ENCODE peak calls at places on chromosomes 13 and 19, in eight cellular contexts. V, J, X, M, E, R, T and L are unnamed samples.

GRCh38 chr13:77184455-77184854 is 142.4 kb downstream of the MYCBP2 start:
- DNase-seq in V (peak), J (no peak), X (no peak), M (no peak), E (peak), R (no peak), T (no peak), L (no peak)

GRCh38 chr13:48580185-48580803 is 47.4 kb upstream of the RCBTB2 start:
- DNase-seq in V (no peak), J (peak), X (no peak), M (peak), E (peak), R (no peak), T (no peak), L (peak)

GRCh38 chr13:33352520-33352919 is 67.0 kb upstream of the STARD13 start:
- DNase-seq in V (no peak), J (no peak), X (no peak), M (no peak), E (no peak), R (no peak), T (no peak), L (no peak)

GRCh38 chr13:62512194-62513141 is 1096.8 kb upstream of the PCDH20 start:
- DNase-seq in V (peak), J (peak), X (no peak), M (peak), E (peak), R (no peak), T (peak), L (peak)

GRCh38 chr13:37406031-37406430 is 192.5 kb downstream of the POSTN start:
- DNase-seq in V (no peak), J (no peak), X (no peak), M (no peak), E (no peak), R (no peak), T (no peak), L (no peak)

GRCh38 chr13:31090921-31091624 is 70.6 kb downstream of the HSPH1 start:
- DNase-seq in V (no peak), J (no peak), X (no peak), M (no peak), E (no peak), R (no peak), T (no peak), L (no peak)

GRCh38 chr19:51681286-51681956 is 11.7 kb upstream of the SPACA6 start:
- DNase-seq in V (no peak), J (no peak), X (no peak), M (no peak), E (no peak), R (no peak), T (no peak), L (no peak)

GRCh38 chr13:26377038-26377437 is 123.1 kb downstream of the CDK8 start:
- DNase-seq in V (no peak), J (peak), X (no peak), M (no peak), E (peak), R (no peak), T (no peak), L (no peak)

GRCh38 chr13:112510002-112510780 is 77.8 kb downstream of the TUBGCP3 start:
- DNase-seq in V (no peak), J (peak), X (no peak), M (peak), E (peak), R (no peak), T (no peak), L (peak)

GRCh38 chr19:13079542-13079986 is 23.1 kb downstream of the LYL1 start:
- DNase-seq in V (no peak), J (no peak), X (peak), M (no peak), E (no peak), R (no peak), T (peak), L (peak)

GRCh38 chr13:95254341-95254740 is 46.9 kb downstream of the ABCC4 start:
- DNase-seq in V (no peak), J (no peak), X (no peak), M (no peak), E (no peak), R (no peak), T (no peak), L (no peak)

GRCh38 chr19:46065486-46065885 is 24.7 kb upstream of the IGFL4 start:
- DNase-seq in V (no peak), J (no peak), X (no peak), M (no peak), E (no peak), R (no peak), T (no peak), L (peak)

GRCh38 chr13:75356426-75356825 is 125.5 kb downstream of the TBC1D4 start:
- DNase-seq in V (no peak), J (no peak), X (no peak), M (no peak), E (no peak), R (no peak), T (no peak), L (no peak)

GRCh38 chr13:27194895-27195764 is 23.5 kb upstream of the USP12 start:
- DNase-seq in V (no peak), J (peak), X (no peak), M (no peak), E (peak), R (no peak), T (no peak), L (peak)

GRCh38 chr19:20359933-20360720 is 193.1 kb downstream of the ZNF486 start:
- DNase-seq in V (no peak), J (peak), X (no peak), M (no peak), E (no peak), R (no peak), T (no peak), L (no peak)

GRCh38 chr13:32256243-32256642 is 58.9 kb downstream of the ZAR1L start:
- DNase-seq in V (no peak), J (no peak), X (no peak), M (no peak), E (no peak), R (no peak), T (no peak), L (no peak)

GRCh38 chr13:42875448-42876269 is 94.3 kb downstream of the FAM216B start:
- DNase-seq in V (no peak), J (peak), X (no peak), M (no peak), E (no peak), R (no peak), T (no peak), L (no peak)

GRCh38 chr13:20988033-20988908 is 73.1 kb downstream of the LATS2 start:
- DNase-seq in V (no peak), J (no peak), X (no peak), M (no peak), E (no peak), R (no peak), T (no peak), L (no peak)

GRCh38 chr19:52200044-52200443 is 10.2 kb downstream of the PPP2R1A start:
- DNase-seq in V (no peak), J (no peak), X (no peak), M (peak), E (peak), R (peak), T (no peak), L (no peak)

GRCh38 chr19:35908010-35908441 is at the start of gene TYROBP:
- DNase-seq in V (no peak), J (no peak), X (peak), M (no peak), E (peak), R (no peak), T (peak), L (no peak)

GRCh38 chr19:39053276-39054090 is 21.1 kb upstream of the FBXO27 start:
- DNase-seq in V (no peak), J (no peak), X (no peak), M (no peak), E (no peak), R (no peak), T (peak), L (no peak)

GRCh38 chr13:65677906-65678305 is 1552.2 kb downstream of the PCDH9 start:
- DNase-seq in V (no peak), J (no peak), X (no peak), M (no peak), E (no peak), R (no peak), T (no peak), L (no peak)

GRCh38 chr19:38173324-38174041 is 50.5 kb downstream of the DPF1 start:
- DNase-seq in V (no peak), J (no peak), X (peak), M (no peak), E (no peak), R (no peak), T (no peak), L (peak)

GRCh38 chr19:5268801-5269200 is 71.8 kb downstream of the PTPRS start:
- DNase-seq in V (no peak), J (no peak), X (no peak), M (no peak), E (no peak), R (no peak), T (no peak), L (no peak)

GRCh38 chr19:5269926-5270325 is 70.7 kb downstream of the PTPRS start:
- DNase-seq in V (no peak), J (no peak), X (no peak), M (no peak), E (no peak), R (no peak), T (no peak), L (no peak)

GRCh38 chr19:5273782-5274181 is 66.8 kb downstream of the PTPRS start:
- DNase-seq in V (no peak), J (no peak), X (no peak), M (no peak), E (no peak), R (no peak), T (no peak), L (no peak)

GRCh38 chr19:5269279-5269678 is 71.3 kb downstream of the PTPRS start:
- DNase-seq in V (no peak), J (no peak), X (no peak), M (no peak), E (no peak), R (no peak), T (no peak), L (no peak)

DNA sequence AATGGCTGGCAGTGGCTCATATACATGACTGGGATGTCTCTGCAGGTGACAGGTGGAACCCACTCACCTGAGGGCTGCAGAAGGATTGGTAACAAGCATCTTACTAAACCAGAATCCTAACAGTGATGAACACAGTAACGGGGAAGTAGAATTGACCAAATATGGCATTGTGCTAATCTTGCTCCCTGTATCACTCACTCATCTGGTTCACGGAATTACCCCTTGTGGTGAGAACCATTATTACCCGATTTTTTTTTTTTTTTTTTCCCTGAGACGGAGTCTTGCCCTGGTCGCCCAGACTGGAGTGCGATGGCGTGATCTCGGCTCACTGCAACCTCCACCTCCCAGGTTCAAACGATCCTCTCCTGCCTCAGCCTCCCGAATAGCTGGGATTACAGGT is 69.5 kb downstream of the PTPRS start:
- DNase-seq in V (no peak), J (no peak), X (no peak), M (no peak), E (peak), R (no peak), T (no peak), L (no peak)
- TF ChIP-seq CTCF in V (peak), J (peak), X (no peak), M (peak), E (no peak), R (no peak), T (no peak), L (no peak)

GRCh38 chr13:67224148-67224846 is 5.8 kb downstream of the PCDH9 start:
- DNase-seq in V (no peak), J (peak), X (peak), M (peak), E (peak), R (peak), T (peak), L (peak)
- H3K4me3 ChIP-seq in V (no peak), J (no peak), X (peak), M (peak), E (no peak), R (peak), T (no peak), L (peak)

GRCh38 chr19:2724148-2724557 is 3.0 kb upstream of the DIRAS1 start:
- DNase-seq in V (no peak), J (no peak), X (no peak), M (no peak), E (no peak), R (no peak), T (no peak), L (no peak)
- TF ChIP-seq CTCF in V (peak), J (peak), X (no peak), M (no peak), E (no peak), R (no peak), T (no peak), L (no peak)

DNA sequence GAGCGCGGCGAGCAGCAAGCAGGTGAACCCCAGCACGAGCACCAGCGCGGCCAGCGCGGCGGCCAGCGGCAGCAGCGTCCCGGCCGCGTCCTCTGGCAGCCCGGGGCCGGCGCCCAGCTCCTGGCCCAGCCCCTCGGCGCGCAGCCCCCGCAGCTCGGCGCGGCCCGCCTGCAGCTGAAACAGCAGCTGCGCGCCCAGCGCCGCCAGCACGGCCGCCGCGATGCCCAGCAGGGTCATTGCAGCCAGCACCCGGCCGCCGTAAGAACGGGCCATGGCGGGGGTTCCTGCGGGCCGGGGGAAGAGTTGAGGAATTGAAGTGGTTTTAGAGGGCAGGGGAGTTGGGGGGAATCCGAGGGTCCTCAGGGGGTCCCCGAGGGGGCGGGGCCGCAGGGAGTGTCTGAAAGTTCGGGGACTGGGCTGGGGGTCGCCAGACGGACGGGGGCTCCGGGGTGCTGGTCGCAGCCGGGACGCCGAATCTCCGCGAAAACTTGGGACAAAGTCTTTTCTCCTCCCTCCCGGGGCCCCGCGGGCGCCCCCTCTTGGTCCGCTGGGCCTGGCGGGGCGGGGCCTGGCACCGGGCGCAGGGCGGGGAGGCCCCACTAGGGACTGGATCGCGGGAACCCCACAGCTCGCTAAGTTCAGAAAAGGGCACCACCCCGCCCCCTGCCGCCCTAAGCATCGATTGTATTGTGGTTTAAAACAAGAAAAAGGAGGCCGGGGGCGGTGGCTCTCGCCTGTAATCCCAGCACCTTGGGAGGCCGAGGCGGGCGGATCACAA is at the start of gene TMEM221:
- DNase-seq in V (peak), J (peak), X (peak), M (no peak), E (peak), R (no peak), T (peak), L (no peak)
- H3K4me3 ChIP-seq in V (no peak), J (peak), X (peak), M (peak), E (peak), R (peak), T (no peak), L (peak)

DNA sequence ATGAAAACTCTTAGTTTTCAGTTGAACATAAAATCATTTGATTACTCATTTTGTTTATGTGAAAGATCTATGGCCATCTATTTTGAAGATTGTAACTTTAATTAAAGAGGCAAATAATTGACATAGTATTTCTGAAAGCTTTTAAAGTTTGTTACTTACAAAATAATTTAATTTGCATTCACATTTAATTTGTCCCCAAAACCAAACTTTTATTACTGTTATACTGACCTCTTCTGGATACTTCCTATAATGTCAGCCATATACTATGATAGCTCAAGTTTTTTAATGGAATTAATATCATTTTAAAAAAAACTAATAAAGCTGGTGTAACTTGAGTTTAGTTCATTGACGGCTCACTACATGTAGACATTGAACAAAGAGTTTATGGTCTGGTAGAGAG is 4.9 kb upstream of the SGCG start:
- DNase-seq in V (no peak), J (no peak), X (no peak), M (no peak), E (no peak), R (no peak), T (no peak), L (no peak)
- TF ChIP-seq CTCF in V (peak), J (peak), X (peak), M (peak), E (no peak), R (peak), T (no peak), L (no peak)

GRCh38 chr19:919157-920050 is 2.3 kb downstream of the KISS1R start:
- DNase-seq in V (peak), J (peak), X (no peak), M (no peak), E (no peak), R (no peak), T (peak), L (no peak)

GRCh38 chr19:917323-918151 is at the start of gene KISS1R:
- DNase-seq in V (peak), J (peak), X (no peak), M (no peak), E (peak), R (no peak), T (peak), L (no peak)

GRCh38 chr19:918152-918437 is 962 bp downstream of the KISS1R start:
- DNase-seq in V (no peak), J (no peak), X (no peak), M (no peak), E (no peak), R (no peak), T (no peak), L (no peak)

GRCh38 chr19:918481-919156 is 1.5 kb downstream of the KISS1R start:
- DNase-seq in V (no peak), J (peak), X (no peak), M (no peak), E (no peak), R (no peak), T (peak), L (no peak)

DNA sequence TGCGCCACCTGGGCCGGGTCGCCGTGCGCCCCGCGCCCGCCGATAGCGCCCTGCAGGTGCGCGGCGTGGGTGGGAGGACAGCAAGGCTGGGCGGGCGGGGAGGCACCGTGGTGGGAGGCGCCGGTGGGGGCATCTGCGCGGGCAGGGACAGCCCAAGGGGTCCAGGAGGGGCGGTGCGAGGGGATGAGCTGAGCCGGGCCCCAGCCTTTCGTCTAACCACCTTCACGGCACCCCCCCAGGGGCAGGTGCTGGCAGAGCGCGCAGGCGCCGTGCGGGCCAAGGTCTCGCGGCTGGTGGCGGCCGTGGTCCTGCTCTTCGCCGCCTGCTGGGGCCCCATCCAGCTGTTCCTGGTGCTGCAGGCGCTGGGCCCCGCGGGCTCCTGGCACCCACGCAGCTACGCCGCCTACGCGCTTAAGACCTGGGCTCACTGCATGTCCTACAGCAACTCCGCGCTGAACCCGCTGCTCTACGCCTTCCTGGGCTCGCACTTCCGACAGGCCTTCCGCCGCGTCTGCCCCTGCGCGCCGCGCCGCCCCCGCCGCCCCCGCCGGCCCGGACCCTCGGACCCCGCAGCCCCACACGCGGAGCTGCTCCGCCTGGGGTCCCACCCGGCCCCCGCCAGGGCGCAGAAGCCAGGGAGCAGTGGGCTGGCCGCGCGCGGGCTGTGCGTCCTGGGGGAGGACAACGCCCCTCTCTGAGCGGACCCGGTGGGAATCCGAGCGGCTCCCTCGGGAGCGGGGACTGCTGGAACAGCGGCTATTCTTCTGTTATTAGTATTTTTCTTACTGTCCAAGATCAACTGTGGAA is 3.1 kb downstream of the KISS1R start:
- DNase-seq in V (peak), J (peak), X (no peak), M (no peak), E (peak), R (no peak), T (peak), L (no peak)
- H3K4me3 ChIP-seq in V (peak), J (peak), X (peak), M (no peak), E (no peak), R (peak), T (no peak), L (no peak)

GRCh38 chr19:41726493-41726892 is 18.1 kb downstream of the CEACAM5 start:
- DNase-seq in V (no peak), J (no peak), X (no peak), M (no peak), E (no peak), R (no peak), T (no peak), L (no peak)
- TF ChIP-seq CTCF in V (no peak), J (no peak), X (no peak), M (no peak), E (no peak), R (no peak), T (no peak), L (no peak)

GRCh38 chr19:41226874-41227390 is 7.9 kb downstream of the AXL start:
- DNase-seq in V (no peak), J (no peak), X (no peak), M (no peak), E (no peak), R (no peak), T (no peak), L (no peak)

GRCh38 chr19:41223431-41224234 is 4.6 kb downstream of the AXL start:
- DNase-seq in V (no peak), J (peak), X (no peak), M (no peak), E (peak), R (no peak), T (no peak), L (peak)

GRCh38 chr19:41224632-41225031 is 5.6 kb downstream of the AXL start:
- DNase-seq in V (no peak), J (no peak), X (no peak), M (no peak), E (no peak), R (no peak), T (no peak), L (no peak)

GRCh38 chr19:41226053-41226873 is 7.2 kb downstream of the AXL start:
- DNase-seq in V (no peak), J (peak), X (peak), M (peak), E (peak), R (no peak), T (peak), L (peak)

GRCh38 chr19:41225238-41226052 is 6.4 kb downstream of the AXL start:
- DNase-seq in V (no peak), J (peak), X (no peak), M (peak), E (peak), R (peak), T (peak), L (peak)
- H3K4me3 ChIP-seq in V (no peak), J (peak), X (peak), M (peak), E (no peak), R (peak), T (no peak), L (peak)